ENCODE peak calls at places on chromosomes 12 and 14, in nine cellular contexts. U is left ventricle myocardium inferior; M is AG09309; J is neural crest cell; X is right lobe of liver; C is cardiac septum; A is left cardiac atrium; R is NCI-H1105 treated with DMSO at 0.1 percent for 48 hours; I is activated T-cell treated with anti-CD3 and anti-CD28 coated beads, Interleukin-2, amount 50 U/mL, for 72 hours. D is an unnamed sample.

GRCh38 chr12:96056646-96057455 is 21.5 kb upstream of the LTA4H start:
- DNase-seq in J (no peak), C (no peak), X (no peak), M (no peak), U (no peak), R (no peak), I (no peak), A (no peak), D (no peak)

GRCh38 chr12:97800561-97800960 is 338.0 kb downstream of the RMST start:
- DNase-seq in I (no peak), A (no peak), C (no peak), X (no peak), J (no peak), M (no peak), U (no peak), R (no peak), D (no peak)

GRCh38 chr14:70188292-70188607 is 501 bp downstream of the SLC8A3 start:
- DNase-seq in A (no peak), M (no peak), I (peak), J (peak), X (no peak), C (no peak), U (no peak), R (no peak), D (no peak)

GRCh38 chr12:109544955-109545531 is 28.3 kb downstream of the MMAB start:
- DNase-seq in A (no peak), U (no peak), I (no peak), J (no peak), X (no peak), R (no peak), M (no peak), C (no peak), D (no peak)

GRCh38 chr12:104588048-104588942 is 131.5 kb downstream of the CHST11 start:
- DNase-seq in U (no peak), X (no peak), C (no peak), I (no peak), M (no peak), J (no peak), A (no peak), R (no peak), D (no peak)

GRCh38 chr14:32208490-32208889 is 5.4 kb upstream of the RNU6-8 start:
- DNase-seq in M (no peak), I (no peak), C (no peak), A (no peak), J (no peak), U (no peak), X (no peak), R (no peak), D (no peak)

GRCh38 chr12:12032771-12033588 is 37.8 kb upstream of the BCL2L14 start:
- DNase-seq in I (peak), C (peak), U (peak), X (peak), A (peak), J (peak), M (peak), R (peak), D (peak)

GRCh38 chr12:116264525-116265070 is 12.9 kb downstream of the MED13L start:
- DNase-seq in I (no peak), U (no peak), X (no peak), M (no peak), C (no peak), J (no peak), A (no peak), R (no peak), D (no peak)

GRCh38 chr14:63542231-63542999 is 762 bp downstream of the PPP2R5E start:
- DNase-seq in I (peak), M (no peak), R (peak), U (no peak), X (peak), A (peak), J (peak), C (no peak), D (peak)

GRCh38 chr12:123152823-123153222 is 1.9 kb upstream of the PITPNM2 start:
- DNase-seq in M (no peak), R (no peak), I (no peak), C (no peak), J (no peak), X (no peak), A (no peak), U (no peak), D (no peak)

GRCh38 chr12:67920432-67920831 is 68.8 kb upstream of the IFNG-AS1 start:
- DNase-seq in U (no peak), M (no peak), R (no peak), C (no peak), X (no peak), J (no peak), A (no peak), I (no peak), D (no peak)

GRCh38 chr12:76360316-76360715 is 12.1 kb upstream of the BBS10 start:
- DNase-seq in I (no peak), X (no peak), R (no peak), A (no peak), C (peak), M (no peak), J (no peak), U (no peak), D (no peak)

GRCh38 chr12:51351913-51352532 is 5.5 kb upstream of the CELA1 start:
- DNase-seq in R (peak), A (no peak), U (no peak), M (no peak), C (no peak), X (no peak), J (peak), I (peak), D (no peak)

GRCh38 chr12:28507055-28507454 is 316.8 kb downstream of the CCDC91 start:
- DNase-seq in I (no peak), C (no peak), A (no peak), U (no peak), M (peak), R (no peak), X (no peak), J (no peak), D (no peak)

GRCh38 chr12:124648710-124649384 is 81.4 kb upstream of the NCOR2 start:
- DNase-seq in C (no peak), J (no peak), I (no peak), A (no peak), U (no peak), R (no peak), X (peak), M (no peak), D (no peak)

GRCh38 chr12:10143205-10143604 is 13.2 kb upstream of the CLEC7A start:
- DNase-seq in X (no peak), M (no peak), R (no peak), U (no peak), C (no peak), A (no peak), J (no peak), I (no peak), D (no peak)

GRCh38 chr12:45850302-45850701 is 120.8 kb downstream of the ARID2 start:
- DNase-seq in M (no peak), U (no peak), X (no peak), A (no peak), I (no peak), R (no peak), C (no peak), J (no peak), D (no peak)